ENCODE peak calls at places on chromosome X, in eight cellular contexts. One of them, this sample, is unnamed.

GRCh38 chrX:151899622-151900021 is 13.1 kb upstream of the MAGEA4 start:
- DNase-seq in endothelial cell: no peak
- DNase-seq in HS-27A: no peak
- DNase-seq in AG10803: peak; percentile 25
- DNase-seq in RCC 7860: peak; percentile 7
- DNase-seq in cardiac muscle cell: peak; percentile 33
- DNase-seq in stimulated activated CD4-positive, alpha-beta T cell treated with anti-CD3 and anti-CD28 coated beads, Interleukin-2, amount 100 ng/mL, for 24 hours: no peak
- DNase-seq in activated CD4-positive, alpha-beta T cell treated with anti-CD3 and anti-CD28 coated beads, Interleukin-2, amount 10 ng/mL, durations not matched to agents 7 days and 5 days: no peak
- DNase-seq in this sample: no peak

GRCh38 chrX:46979340-46979739 is 67.1 kb downstream of the JADE3 start:
- DNase-seq in endothelial cell: no peak
- DNase-seq in HS-27A: peak; percentile 34
- DNase-seq in AG10803: peak; percentile 62
- DNase-seq in RCC 7860: peak; percentile 10
- DNase-seq in cardiac muscle cell: peak; percentile 65
- DNase-seq in stimulated activated CD4-positive, alpha-beta T cell treated with anti-CD3 and anti-CD28 coated beads, Interleukin-2, amount 100 ng/mL, for 24 hours: no peak
- DNase-seq in activated CD4-positive, alpha-beta T cell treated with anti-CD3 and anti-CD28 coated beads, Interleukin-2, amount 10 ng/mL, durations not matched to agents 7 days and 5 days: no peak
- DNase-seq in this sample: no peak

GRCh38 chrX:48934581-48935331 is 15.9 kb upstream of the PIM2 start:
- DNase-seq in endothelial cell: no peak
- DNase-seq in HS-27A: no peak
- DNase-seq in AG10803: no peak
- DNase-seq in RCC 7860: no peak
- DNase-seq in cardiac muscle cell: no peak
- DNase-seq in stimulated activated CD4-positive, alpha-beta T cell treated with anti-CD3 and anti-CD28 coated beads, Interleukin-2, amount 100 ng/mL, for 24 hours: no peak
- DNase-seq in activated CD4-positive, alpha-beta T cell treated with anti-CD3 and anti-CD28 coated beads, Interleukin-2, amount 10 ng/mL, durations not matched to agents 7 days and 5 days: peak; percentile 58
- DNase-seq in this sample: no peak

GRCh38 chrX:115021121-115021520 is 3.7 kb upstream of the IL13RA2 start:
- DNase-seq in endothelial cell: no peak
- DNase-seq in HS-27A: no peak
- DNase-seq in AG10803: no peak
- DNase-seq in RCC 7860: no peak
- DNase-seq in cardiac muscle cell: peak; percentile 54
- DNase-seq in stimulated activated CD4-positive, alpha-beta T cell treated with anti-CD3 and anti-CD28 coated beads, Interleukin-2, amount 100 ng/mL, for 24 hours: no peak
- DNase-seq in activated CD4-positive, alpha-beta T cell treated with anti-CD3 and anti-CD28 coated beads, Interleukin-2, amount 10 ng/mL, durations not matched to agents 7 days and 5 days: no peak
- DNase-seq in this sample: no peak

GRCh38 chrX:27815209-27815608 is 7.4 kb downstream of the MAGEB10 start:
- DNase-seq in endothelial cell: no peak
- DNase-seq in HS-27A: no peak
- DNase-seq in AG10803: no peak
- DNase-seq in RCC 7860: peak; percentile 59
- DNase-seq in cardiac muscle cell: peak; percentile 4
- DNase-seq in stimulated activated CD4-positive, alpha-beta T cell treated with anti-CD3 and anti-CD28 coated beads, Interleukin-2, amount 100 ng/mL, for 24 hours: no peak
- DNase-seq in activated CD4-positive, alpha-beta T cell treated with anti-CD3 and anti-CD28 coated beads, Interleukin-2, amount 10 ng/mL, durations not matched to agents 7 days and 5 days: no peak
- DNase-seq in this sample: no peak

GRCh38 chrX:10414106-10414824 is 206.1 kb downstream of the MID1 start:
- DNase-seq in endothelial cell: no peak
- DNase-seq in HS-27A: no peak
- DNase-seq in AG10803: no peak
- DNase-seq in RCC 7860: no peak
- DNase-seq in cardiac muscle cell: no peak
- DNase-seq in stimulated activated CD4-positive, alpha-beta T cell treated with anti-CD3 and anti-CD28 coated beads, Interleukin-2, amount 100 ng/mL, for 24 hours: no peak
- DNase-seq in activated CD4-positive, alpha-beta T cell treated with anti-CD3 and anti-CD28 coated beads, Interleukin-2, amount 10 ng/mL, durations not matched to agents 7 days and 5 days: no peak
- DNase-seq in this sample: no peak

GRCh38 chrX:110341189-110342035 is 17.2 kb upstream of the RTL9 start:
- DNase-seq in endothelial cell: no peak
- DNase-seq in HS-27A: peak; percentile 43
- DNase-seq in AG10803: peak; percentile 91
- DNase-seq in RCC 7860: peak; percentile 66
- DNase-seq in cardiac muscle cell: peak; percentile 74
- DNase-seq in stimulated activated CD4-positive, alpha-beta T cell treated with anti-CD3 and anti-CD28 coated beads, Interleukin-2, amount 100 ng/mL, for 24 hours: no peak
- DNase-seq in activated CD4-positive, alpha-beta T cell treated with anti-CD3 and anti-CD28 coated beads, Interleukin-2, amount 10 ng/mL, durations not matched to agents 7 days and 5 days: no peak
- DNase-seq in this sample: peak; percentile 12

GRCh38 chrX:81003491-81004185 is 194.0 kb upstream of the BRWD3 start:
- DNase-seq in endothelial cell: no peak
- DNase-seq in HS-27A: no peak
- DNase-seq in AG10803: no peak
- DNase-seq in RCC 7860: no peak
- DNase-seq in cardiac muscle cell: no peak
- DNase-seq in stimulated activated CD4-positive, alpha-beta T cell treated with anti-CD3 and anti-CD28 coated beads, Interleukin-2, amount 100 ng/mL, for 24 hours: no peak
- DNase-seq in activated CD4-positive, alpha-beta T cell treated with anti-CD3 and anti-CD28 coated beads, Interleukin-2, amount 10 ng/mL, durations not matched to agents 7 days and 5 days: no peak
- DNase-seq in this sample: no peak

GRCh38 chrX:20378291-20378920 is 111.7 kb upstream of the RPS6KA3 start:
- DNase-seq in endothelial cell: no peak
- DNase-seq in HS-27A: no peak
- DNase-seq in AG10803: no peak
- DNase-seq in RCC 7860: peak; percentile 72
- DNase-seq in cardiac muscle cell: no peak
- DNase-seq in stimulated activated CD4-positive, alpha-beta T cell treated with anti-CD3 and anti-CD28 coated beads, Interleukin-2, amount 100 ng/mL, for 24 hours: peak; percentile 16
- DNase-seq in activated CD4-positive, alpha-beta T cell treated with anti-CD3 and anti-CD28 coated beads, Interleukin-2, amount 10 ng/mL, durations not matched to agents 7 days and 5 days: no peak
- DNase-seq in this sample: no peak

GRCh38 chrX:45912316-45912715 is 632.9 kb downstream of the ZNF674 start:
- DNase-seq in endothelial cell: no peak
- DNase-seq in HS-27A: no peak
- DNase-seq in AG10803: no peak
- DNase-seq in RCC 7860: no peak
- DNase-seq in cardiac muscle cell: no peak
- DNase-seq in stimulated activated CD4-positive, alpha-beta T cell treated with anti-CD3 and anti-CD28 coated beads, Interleukin-2, amount 100 ng/mL, for 24 hours: no peak
- DNase-seq in activated CD4-positive, alpha-beta T cell treated with anti-CD3 and anti-CD28 coated beads, Interleukin-2, amount 10 ng/mL, durations not matched to agents 7 days and 5 days: no peak
- DNase-seq in this sample: no peak

GRCh38 chrX:129737921-129738320 is 858 bp upstream of the XPNPEP2 start:
- DNase-seq in endothelial cell: no peak
- DNase-seq in HS-27A: no peak
- DNase-seq in AG10803: peak; percentile 42
- DNase-seq in RCC 7860: no peak
- DNase-seq in cardiac muscle cell: peak; percentile 44
- DNase-seq in stimulated activated CD4-positive, alpha-beta T cell treated with anti-CD3 and anti-CD28 coated beads, Interleukin-2, amount 100 ng/mL, for 24 hours: no peak
- DNase-seq in activated CD4-positive, alpha-beta T cell treated with anti-CD3 and anti-CD28 coated beads, Interleukin-2, amount 10 ng/mL, durations not matched to agents 7 days and 5 days: no peak
- DNase-seq in this sample: no peak

GRCh38 chrX:254630-255215 is 26.5 kb upstream of the PLCXD1 start:
- DNase-seq in endothelial cell: no peak
- DNase-seq in HS-27A: no peak
- DNase-seq in AG10803: no peak
- DNase-seq in RCC 7860: no peak
- DNase-seq in cardiac muscle cell: no peak
- DNase-seq in stimulated activated CD4-positive, alpha-beta T cell treated with anti-CD3 and anti-CD28 coated beads, Interleukin-2, amount 100 ng/mL, for 24 hours: no peak
- DNase-seq in activated CD4-positive, alpha-beta T cell treated with anti-CD3 and anti-CD28 coated beads, Interleukin-2, amount 10 ng/mL, durations not matched to agents 7 days and 5 days: no peak
- DNase-seq in this sample: no peak

GRCh38 chrX:28884823-28885222 is 297.6 kb downstream of the IL1RAPL1 start:
- DNase-seq in endothelial cell: no peak
- DNase-seq in HS-27A: no peak
- DNase-seq in AG10803: no peak
- DNase-seq in RCC 7860: no peak
- DNase-seq in cardiac muscle cell: no peak
- DNase-seq in stimulated activated CD4-positive, alpha-beta T cell treated with anti-CD3 and anti-CD28 coated beads, Interleukin-2, amount 100 ng/mL, for 24 hours: no peak
- DNase-seq in activated CD4-positive, alpha-beta T cell treated with anti-CD3 and anti-CD28 coated beads, Interleukin-2, amount 10 ng/mL, durations not matched to agents 7 days and 5 days: no peak
- DNase-seq in this sample: no peak

GRCh38 chrX:101348452-101349222 is at the start of gene TIMM8A:
- DNase-seq in endothelial cell: peak; percentile 60
- DNase-seq in HS-27A: peak; percentile 38
- DNase-seq in AG10803: peak; percentile 57
- DNase-seq in RCC 7860: peak; percentile 47
- DNase-seq in cardiac muscle cell: peak; percentile 75
- DNase-seq in stimulated activated CD4-positive, alpha-beta T cell treated with anti-CD3 and anti-CD28 coated beads, Interleukin-2, amount 100 ng/mL, for 24 hours: peak; percentile 83
- DNase-seq in activated CD4-positive, alpha-beta T cell treated with anti-CD3 and anti-CD28 coated beads, Interleukin-2, amount 10 ng/mL, durations not matched to agents 7 days and 5 days: peak; percentile 79
- DNase-seq in this sample: peak; percentile 87

GRCh38 chrX:9665113-9665512 is 100.5 kb downstream of the GPR143 start:
- DNase-seq in endothelial cell: no peak
- DNase-seq in HS-27A: no peak
- DNase-seq in AG10803: no peak
- DNase-seq in RCC 7860: no peak
- DNase-seq in cardiac muscle cell: peak; percentile 29
- DNase-seq in stimulated activated CD4-positive, alpha-beta T cell treated with anti-CD3 and anti-CD28 coated beads, Interleukin-2, amount 100 ng/mL, for 24 hours: no peak
- DNase-seq in activated CD4-positive, alpha-beta T cell treated with anti-CD3 and anti-CD28 coated beads, Interleukin-2, amount 10 ng/mL, durations not matched to agents 7 days and 5 days: no peak
- DNase-seq in this sample: no peak

GRCh38 chrX:50798782-50799181 is 15.2 kb downstream of the SHROOM4 start:
- DNase-seq in endothelial cell: no peak
- DNase-seq in HS-27A: no peak
- DNase-seq in AG10803: no peak
- DNase-seq in RCC 7860: no peak
- DNase-seq in cardiac muscle cell: no peak
- DNase-seq in stimulated activated CD4-positive, alpha-beta T cell treated with anti-CD3 and anti-CD28 coated beads, Interleukin-2, amount 100 ng/mL, for 24 hours: no peak
- DNase-seq in activated CD4-positive, alpha-beta T cell treated with anti-CD3 and anti-CD28 coated beads, Interleukin-2, amount 10 ng/mL, durations not matched to agents 7 days and 5 days: no peak
- DNase-seq in this sample: no peak